ENCODE peak calls at places on chromosomes 2 and 18, in eight cellular contexts. M is esophagus squamous epithelium, D is A549, I is AG09309, N is AG10803, C is lower lobe of right lung, O is fibroblast of the aortic adventitia, A is choroid plexus epithelial cell. L is an unnamed sample.

GRCh38 chr2:134677866-134678774 is 40.7 kb downstream of the TMEM163 start:
- DNase-seq in D (no peak), M (no peak), A (no peak), C (no peak), I (no peak), N (no peak), O (no peak), L (no peak)

GRCh38 chr18:78632111-78632541 is 347.5 kb upstream of the SALL3 start:
- DNase-seq in N (no peak), A (no peak), O (no peak), D (no peak), M (no peak), I (no peak), C (no peak), L (no peak)

GRCh38 chr2:240591226-240591625 is 4.7 kb downstream of the CAPN10 start:
- DNase-seq in C (no peak), D (no peak), I (no peak), M (no peak), A (no peak), O (no peak), N (no peak), L (no peak)

GRCh38 chr2:240209493-240209892 is 69.0 kb upstream of the OTOS start:
- DNase-seq in C (no peak), O (no peak), N (no peak), D (no peak), A (no peak), M (no peak), I (no peak), L (no peak)

GRCh38 chr18:36899289-36899688 is 70.4 kb downstream of the KIAA1328 start:
- DNase-seq in A (peak; percentile 58), M (no peak), D (peak; percentile 1), O (peak; percentile 2), I (no peak), N (no peak), C (no peak), L (no peak)

GRCh38 chr2:199458806-199459285 is 1.1 kb upstream of the SATB2 start:
- DNase-seq in C (peak; percentile 54), M (no peak), A (no peak), O (peak; percentile 47), N (no peak), D (no peak), I (no peak), L (no peak)

GRCh38 chr2:117960231-117960630 is 53.6 kb downstream of the CCDC93 start:
- DNase-seq in M (no peak), I (no peak), A (peak; percentile 70), O (peak; percentile 77), N (no peak), D (no peak), C (no peak), L (no peak)

GRCh38 chr2:113135354-113135753 is 8.0 kb downstream of the IL1RN start:
- DNase-seq in D (no peak), C (no peak), M (no peak), A (no peak), O (no peak), N (no peak), I (no peak), L (no peak)

GRCh38 chr2:64768426-64769033 is 114.8 kb upstream of the SERTAD2 start:
- DNase-seq in M (no peak), D (no peak), N (no peak), O (no peak), A (no peak), I (no peak), C (no peak), L (no peak)

GRCh38 chr2:237774811-237775553 is 23.6 kb upstream of the RBM44 start:
- DNase-seq in N (peak; percentile 49), O (peak; percentile 56), M (no peak), A (peak; percentile 74), C (peak; percentile 54), I (no peak), D (peak; percentile 58), L (no peak)

GRCh38 chr18:11518788-11519685 is 90.4 kb upstream of the SLC35G4 start:
- DNase-seq in I (no peak), O (peak; percentile 37), M (no peak), D (peak; percentile 50), C (no peak), A (peak; percentile 81), N (peak; percentile 33), L (no peak)

GRCh38 chr2:109080109-109080508 is 48.9 kb upstream of the SH3RF3 start:
- DNase-seq in O (no peak), N (no peak), A (no peak), C (no peak), I (no peak), D (no peak), M (no peak), L (no peak)

GRCh38 chr2:206856474-206856873 is 82.8 kb upstream of the CPO start:
- DNase-seq in N (peak; percentile 33), D (no peak), O (peak; percentile 70), C (no peak), I (peak; percentile 5), A (peak; percentile 49), M (no peak), L (no peak)

GRCh38 chr2:192887296-192887695 is 692.6 kb upstream of the TMEFF2 start:
- DNase-seq in M (no peak), N (no peak), I (no peak), O (no peak), A (no peak), C (no peak), D (no peak), L (peak; percentile 15)

GRCh38 chr2:192886636-192887035 is 691.9 kb upstream of the TMEFF2 start:
- DNase-seq in N (no peak), O (no peak), D (no peak), I (no peak), A (no peak), C (no peak), M (no peak), L (no peak)

GRCh38 chr2:192888090-192888489 is 693.4 kb upstream of the TMEFF2 start:
- DNase-seq in M (no peak), N (no peak), D (no peak), A (no peak), I (no peak), C (no peak), O (no peak), L (no peak)

GRCh38 chr2:192885569-192886160 is 690.9 kb upstream of the TMEFF2 start:
- DNase-seq in A (peak; percentile 0), D (peak; percentile 1), N (no peak), O (no peak), I (no peak), M (no peak), C (no peak), L (no peak)
- TF ChIP-seq CTCF in A (no peak), D (no peak), N (no peak), O (no peak), I (no peak), M (no peak), C (no peak), L (no peak)

GRCh38 chr2:9656270-9656766 is 25.5 kb upstream of the YWHAQ start:
- DNase-seq in M (no peak), A (peak; percentile 98), D (peak; percentile 95), C (no peak), I (peak; percentile 84), O (peak; percentile 90), N (peak; percentile 92), L (peak; percentile 81)

GRCh38 chr2:9657083-9657482 is 26.3 kb upstream of the YWHAQ start:
- DNase-seq in C (no peak), O (no peak), I (no peak), D (no peak), N (no peak), A (no peak), M (no peak), L (no peak)

GRCh38 chr2:9658972-9659371 is 28.2 kb upstream of the YWHAQ start:
- DNase-seq in O (no peak), N (peak; percentile 45), D (no peak), C (no peak), A (peak; percentile 70), I (no peak), M (no peak), L (peak; percentile 69)

GRCh38 chr2:9655441-9656269 is 24.9 kb upstream of the YWHAQ start:
- DNase-seq in O (peak; percentile 82), C (no peak), N (peak; percentile 84), I (no peak), M (no peak), D (no peak), A (peak; percentile 70), L (no peak)

DNA sequence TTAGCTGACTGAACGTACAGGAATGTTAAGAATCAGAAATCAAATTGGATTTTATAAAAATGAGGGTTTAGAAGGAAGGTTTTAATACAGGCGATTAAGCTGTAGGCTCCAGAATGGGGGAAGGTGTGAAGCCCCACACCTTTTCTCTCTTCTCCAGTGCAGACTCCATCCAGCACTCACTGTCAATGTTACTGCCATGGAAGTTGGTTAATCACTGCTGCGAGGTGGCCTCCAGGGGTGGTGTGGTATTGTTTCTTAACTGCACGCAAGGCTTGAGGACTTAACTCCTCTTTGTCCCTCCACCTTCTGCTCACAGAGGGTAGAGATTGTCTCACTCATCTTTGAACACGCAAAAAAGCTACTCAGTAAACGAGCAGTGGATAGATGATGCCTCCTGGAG is 26.9 kb upstream of the YWHAQ start:
- DNase-seq in O (no peak), D (no peak), C (no peak), M (no peak), N (no peak), A (no peak), I (no peak), L (no peak)
- H3K4me3 ChIP-seq in O (no peak overlapping the region), D (no peak overlapping the region), C (no peak overlapping the region), M (no peak overlapping the region), N (no peak overlapping the region), A (no peak overlapping the region), I (no peak overlapping the region), L (no peak overlapping the region)

GRCh38 chr2:191724015-191724414 is 46.1 kb downstream of the NABP1 start:
- DNase-seq in A (no peak), N (no peak), M (no peak), C (no peak), I (no peak), O (no peak), D (no peak), L (no peak)

DNA sequence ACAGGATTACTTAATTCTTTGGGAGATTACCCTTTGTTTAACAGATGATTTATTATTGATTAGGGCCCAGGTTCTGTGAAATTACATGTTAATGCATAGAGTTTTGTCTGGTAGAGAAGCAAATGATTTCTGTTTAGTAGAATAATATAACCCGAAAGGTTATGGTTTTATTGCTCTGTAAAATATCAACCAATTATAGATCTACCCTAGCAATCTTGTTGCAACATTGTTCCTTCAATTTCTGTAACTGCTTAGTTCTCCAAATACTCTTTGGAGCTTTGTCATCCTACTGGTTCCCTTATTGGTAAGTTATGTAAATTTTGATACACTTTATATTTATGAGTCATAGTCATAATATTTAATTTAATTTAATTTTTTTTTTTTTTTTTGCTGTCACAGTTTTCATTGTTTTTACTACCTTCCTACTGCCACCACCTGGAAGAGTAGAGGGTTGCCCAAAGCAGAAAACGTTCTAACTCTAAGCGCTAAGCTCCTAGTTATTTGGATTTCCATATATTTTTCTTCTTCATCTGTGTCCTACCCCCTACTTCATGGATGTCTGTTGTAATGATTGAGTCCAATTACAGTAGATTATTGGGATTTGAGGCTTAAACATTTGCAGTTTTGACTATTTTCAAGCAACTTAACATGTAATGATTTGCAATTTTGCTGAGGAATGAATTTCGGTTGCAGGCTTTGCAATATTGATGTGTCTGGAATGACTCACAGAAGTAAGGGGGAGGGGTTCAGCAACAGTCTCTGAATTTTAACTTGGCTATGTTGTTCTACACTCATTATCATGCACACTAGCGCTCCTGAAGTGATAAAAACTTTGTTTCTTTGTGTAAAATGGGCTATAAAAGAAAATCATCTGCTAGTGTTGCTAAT is 51.0 kb downstream of the NABP1 start:
- DNase-seq in M (no peak), I (no peak), N (peak; percentile 31), D (no peak), O (peak; percentile 40), A (peak; percentile 47), C (no peak), L (no peak)
- TF ChIP-seq CTCF in M (no peak), I (no peak), N (no peak), D (no peak), O (no peak), A (peak; percentile 35), C (no peak), L (peak; percentile 29)

GRCh38 chr2:3309496-3310355 is 67.9 kb downstream of the EIPR1 start:
- DNase-seq in I (no peak), M (no peak), N (no peak), D (no peak), C (peak; percentile 29), A (peak; percentile 7), O (no peak), L (no peak)
- H3K4me3 ChIP-seq in I (no peak overlapping the region), M (no peak overlapping the region), N (no peak overlapping the region), D (no peak overlapping the region), C (no peak overlapping the region), A (no peak overlapping the region), O (no peak overlapping the region), L (no peak overlapping the region)

L was measured in epithelial cell of proximal tubule.